ENCODE peak calls at places on chromosome 20, in five cellular contexts. B is A549, Y is GM12878, M is K562, A is H1. V is an unnamed sample.

GRCh38 chr20:14525439-14525838 is 188.0 kb upstream of the FLRT3 start:
- DNase-seq in A (no peak), Y (no peak), B (no peak), M (no peak), V (no peak)

GRCh38 chr20:52994184-52994970 is 22.2 kb downstream of the TSHZ2 start:
- DNase-seq in A (no peak), B (no peak), M (no peak), Y (no peak), V (no peak)

GRCh38 chr20:35578469-35578868 is 36.6 kb downstream of the ERGIC3 start:
- DNase-seq in Y (no peak), M (no peak), B (no peak), A (no peak), V (peak)

GRCh38 chr20:47546184-47547033 is 44.7 kb downstream of the NCOA3 start:
- DNase-seq in A (no peak), B (no peak), Y (no peak), M (no peak), V (no peak)

GRCh38 chr20:31990958-31991705 is 19.1 kb upstream of the CCM2L start:
- DNase-seq in A (no peak), Y (no peak), M (no peak), B (no peak), V (no peak)

GRCh38 chr20:32535953-32536823 is 48.9 kb downstream of the NOL4L start:
- DNase-seq in B (peak), A (peak), M (peak), Y (no peak), V (peak)

GRCh38 chr20:6051505-6051904 is 2.4 kb downstream of the LRRN4 start:
- DNase-seq in B (no peak), Y (no peak), A (no peak), M (no peak), V (peak)

GRCh38 chr20:1644101-1644962 is 13.2 kb downstream of the SIRPG start:
- DNase-seq in A (peak), Y (no peak), M (no peak), B (no peak), V (no peak)

GRCh38 chr20:63626424-63627128 is at the start of gene GMEB2:
- DNase-seq in B (no peak), A (peak), Y (no peak), M (peak), V (peak)

GRCh38 chr20:46994341-46994740 is 99.7 kb downstream of the EYA2 start:
- DNase-seq in B (no peak), Y (peak), A (no peak), M (no peak), V (no peak)

GRCh38 chr20:41182296-41183212 is 45.2 kb downstream of the PLCG1 start:
- DNase-seq in B (no peak), A (peak), Y (no peak), M (no peak), V (no peak)

GRCh38 chr20:8744228-8744844 is 324.6 kb upstream of the PLCB4 start:
- DNase-seq in Y (no peak), M (no peak), A (no peak), B (no peak), V (no peak)

GRCh38 chr20:8330785-8331699 is 199.0 kb downstream of the PLCB1 start:
- DNase-seq in Y (no peak), M (no peak), A (no peak), B (no peak), V (peak)

GRCh38 chr20:22916121-22916842 is 118.8 kb upstream of the SSTR4 start:
- DNase-seq in A (no peak), M (no peak), B (no peak), Y (no peak), V (no peak)

GRCh38 chr20:50762435-50763201 is 31.2 kb downstream of the PARD6B start:
- DNase-seq in M (no peak), B (peak), A (peak), Y (no peak), V (peak)

GRCh38 chr20:51562334-51563140 is 20.0 kb upstream of the NFATC2 start:
- DNase-seq in B (peak), Y (no peak), A (peak), M (peak), V (no peak)

GRCh38 chr20:22716824-22717351 is 132.5 kb upstream of the FOXA2 start:
- DNase-seq in B (peak), M (no peak), A (no peak), Y (no peak), V (no peak)

GRCh38 chr20:62366370-62367135 is 559 bp downstream of the LAMA5 start:
- DNase-seq in Y (no peak), B (peak), M (peak), A (peak), V (peak)

GRCh38 chr20:25082498-25082873 is 545 bp upstream of the VSX1 start:
- DNase-seq in Y (no peak), B (peak), A (peak), M (no peak), V (no peak)

GRCh38 chr20:46347831-46348230 is 39.5 kb upstream of the CDH22 start:
- DNase-seq in A (no peak), M (no peak), B (no peak), Y (no peak), V (no peak)

GRCh38 chr20:51008718-51009117 is 14.2 kb downstream of the KCNG1 start:
- DNase-seq in B (no peak), M (no peak), Y (no peak), A (no peak), V (no peak)

GRCh38 chr20:48735112-48735511 is 92.7 kb downstream of the PREX1 start:
- DNase-seq in A (no peak), Y (no peak), M (no peak), B (no peak), V (no peak)

GRCh38 chr20:36305602-36306556 is at the start of gene DLGAP4:
- DNase-seq in M (no peak), A (peak), Y (no peak), B (no peak), V (no peak)

GRCh38 chr20:10540636-10541493 is 105.8 kb downstream of the SLX4IP start:
- DNase-seq in A (no peak), M (no peak), Y (no peak), B (peak), V (peak)

GRCh38 chr20:3101737-3102574 is 17.4 kb upstream of the AVP start:
- DNase-seq in M (no peak), Y (peak), A (no peak), B (no peak), V (no peak)

GRCh38 chr20:51995551-51995951 is 193.2 kb upstream of the SALL4 start:
- DNase-seq in M (no peak), Y (no peak), B (no peak), A (no peak), V (no peak)

GRCh38 chr20:33865761-33866160 is 54.6 kb downstream of the CHMP4B start:
- DNase-seq in A (no peak), M (no peak), B (no peak), Y (no peak), V (no peak)
- TF ChIP-seq EP300 in A (no peak), M (no peak), B (no peak), Y (no peak), V (no peak)

GRCh38 chr20:44849712-44850111 is 35.8 kb upstream of the YWHAB start:
- DNase-seq in M (no peak), B (peak), Y (no peak), A (no peak), V (no peak)

GRCh38 chr20:44848254-44849015 is 37.1 kb upstream of the YWHAB start:
- DNase-seq in A (peak), Y (no peak), B (no peak), M (no peak), V (no peak)

GRCh38 chr20:44850272-44850671 is 35.2 kb upstream of the YWHAB start:
- DNase-seq in Y (no peak), M (no peak), A (no peak), B (no peak), V (no peak)

GRCh38 chr20:44850883-44851282 is 34.6 kb upstream of the YWHAB start:
- DNase-seq in B (no peak), M (no peak), Y (no peak), A (no peak), V (no peak)

GRCh38 chr20:44851545-44851944 is 34.0 kb upstream of the YWHAB start:
- DNase-seq in M (no peak), Y (no peak), B (no peak), A (no peak), V (no peak)
- TF ChIP-seq HDAC2 in M (no peak), Y (no peak), B (no peak), A (no peak), V (no peak)

DNA sequence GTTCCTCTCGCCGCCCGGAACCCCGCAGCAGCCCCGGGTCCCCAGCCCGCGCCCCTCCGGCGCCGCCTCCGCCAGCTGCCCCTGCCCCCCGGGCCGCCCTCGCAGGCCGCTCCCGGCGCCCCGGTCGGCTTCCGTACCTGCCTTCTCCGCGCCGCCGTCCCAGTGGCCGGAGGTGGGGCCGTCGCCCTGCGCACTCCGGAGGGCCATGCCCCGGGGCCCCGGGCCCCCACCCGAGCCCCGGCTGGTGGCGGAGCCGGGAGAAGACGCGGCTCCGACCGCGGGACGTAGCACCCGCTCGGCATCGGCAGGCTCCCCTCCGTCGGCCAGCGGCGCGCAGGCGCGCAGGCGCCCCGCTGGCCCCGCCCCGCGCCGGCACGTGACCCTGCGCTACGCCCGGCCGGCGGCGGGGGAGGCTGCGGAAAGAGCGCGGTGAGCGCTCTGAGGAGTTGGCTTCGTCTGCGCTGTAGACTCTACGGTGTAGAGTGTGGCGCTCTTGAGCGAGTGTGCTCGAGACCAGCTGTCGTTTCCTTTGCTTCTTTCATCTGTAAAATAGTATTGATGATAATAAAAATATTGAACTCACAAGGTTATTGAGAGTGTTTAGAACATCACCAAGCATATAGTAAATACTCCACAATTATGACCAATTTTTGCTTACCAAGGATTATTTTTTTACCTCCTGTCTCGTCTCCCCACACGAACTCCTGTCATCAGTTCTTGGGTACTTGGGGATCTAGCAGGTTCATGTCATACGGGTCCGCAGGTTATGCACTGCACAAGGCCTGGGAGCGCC is at the start of gene TBC1D20:
- DNase-seq in B (peak), Y (peak), M (peak), A (peak), V (peak)
- TF ChIP-seq EP300 in B (no peak), Y (no peak), M (no peak), A (no peak), V (no peak)

GRCh38 chr20:59599941-59600340 is 4.4 kb upstream of the PHACTR3 start:
- DNase-seq in B (no peak), M (no peak), A (no peak), Y (no peak), V (no peak)

GRCh38 chr20:59596690-59597089 is 7.7 kb upstream of the PHACTR3 start:
- DNase-seq in Y (no peak), M (no peak), A (no peak), B (no peak), V (no peak)

GRCh38 chr20:59597240-59597639 is 7.1 kb upstream of the PHACTR3 start:
- DNase-seq in M (no peak), Y (no peak), A (no peak), B (no peak), V (no peak)

GRCh38 chr20:59600472-59600871 is 3.9 kb upstream of the PHACTR3 start:
- DNase-seq in M (no peak), A (no peak), B (no peak), Y (no peak), V (no peak)

GRCh38 chr20:59598625-59599310 is 5.6 kb upstream of the PHACTR3 start:
- DNase-seq in Y (peak), A (peak), B (peak), M (peak), V (peak)
- TF ChIP-seq HDAC2 in Y (no peak), A (no peak), B (no peak), M (no peak), V (no peak)

GRCh38 chr20:13400453-13400852 is 179.4 kb downstream of the ISM1 start:
- DNase-seq in B (no peak), A (no peak), Y (no peak), M (no peak), V (no peak)
- TF ChIP-seq EP300 in B (no peak), A (no peak), Y (no peak), M (no peak), V (no peak)

DNA sequence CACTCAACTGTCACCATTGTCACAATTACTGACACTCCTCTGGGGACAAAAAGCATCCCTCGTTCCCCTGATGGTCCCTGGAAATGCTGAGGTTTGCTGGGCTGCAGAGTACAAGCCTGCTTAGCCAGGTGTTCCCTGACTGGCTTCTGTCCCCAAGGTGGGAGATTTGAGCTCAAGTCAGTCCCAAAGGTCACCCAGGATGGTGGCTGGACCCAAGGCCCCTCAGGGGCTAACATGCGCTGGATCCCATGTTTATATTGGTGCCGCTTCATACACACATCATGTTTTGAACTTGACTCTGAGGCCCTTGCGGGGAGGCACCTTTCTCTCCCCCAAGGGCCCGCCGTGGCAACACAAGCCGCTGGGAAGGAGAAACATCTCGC is 44.2 kb downstream of the PMEPA1 start:
- DNase-seq in M (no peak), B (no peak), Y (no peak), A (no peak), V (no peak)
- TF ChIP-seq HDAC2 in M (no peak), B (no peak), Y (no peak), A (no peak), V (no peak)

DNA sequence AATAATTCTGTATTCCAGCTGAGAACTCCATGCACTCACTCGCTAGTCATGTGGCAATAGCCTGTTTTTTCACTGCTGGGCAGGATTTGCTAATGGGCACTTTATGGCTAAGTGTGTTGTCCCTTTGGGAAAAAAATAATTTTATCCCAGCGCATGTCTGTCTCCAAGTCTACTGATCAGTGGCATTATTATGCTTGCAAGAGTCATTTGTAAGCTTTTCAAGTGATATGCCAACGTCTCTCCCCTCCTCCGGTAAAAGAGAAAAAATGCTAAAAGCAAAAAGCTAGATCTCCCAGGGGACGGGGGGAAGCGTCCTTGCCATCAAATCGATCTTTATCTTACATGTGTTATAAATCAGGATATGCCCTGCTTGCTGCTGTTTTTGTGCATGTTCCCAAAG is 407.7 kb downstream of the CDH26 start:
- DNase-seq in A (no peak), B (no peak), M (no peak), Y (no peak), V (no peak)
- TF ChIP-seq EP300 in A (no peak), B (no peak), M (no peak), Y (no peak), V (no peak)

V was measured in HepG2.